ENCODE peak calls at places on chromosomes 7 and 10, in seven cellular contexts. J is GM04504; A is esophagus squamous epithelium; P is mucosa of descending colon; E is activated naive CD4-positive, alpha-beta T cell; W is CD8-positive, alpha-beta memory T cell; B is putamen. I is an unnamed sample.

GRCh38 chr10:103140469-103140868 is 52.6 kb downstream of the NT5C2 start:
- DNase-seq in A (no peak), P (no peak), J (no peak), B (no peak), W (no peak), E (no peak), I (no peak)

GRCh38 chr7:131105294-131105802 is 222.3 kb upstream of the MKLN1 start:
- DNase-seq in J (peak), W (no peak), A (no peak), B (no peak), E (no peak), P (no peak), I (no peak)

GRCh38 chr7:68185641-68186040 is 1189.0 kb downstream of the TYW1 start:
- DNase-seq in A (no peak), B (no peak), W (no peak), J (no peak), E (no peak), P (no peak), I (peak)

GRCh38 chr7:158057446-158057845 is 530.2 kb downstream of the PTPRN2 start:
- DNase-seq in W (no peak), P (no peak), A (no peak), B (no peak), E (no peak), J (no peak), I (no peak)

GRCh38 chr7:106614751-106615150 is 46.2 kb downstream of the CCDC71L start:
- DNase-seq in B (no peak), J (no peak), E (no peak), W (no peak), P (no peak), A (no peak), I (no peak)

GRCh38 chr10:43057831-43058340 is 19.0 kb upstream of the RET start:
- DNase-seq in P (no peak), W (no peak), E (no peak), A (no peak), J (no peak), B (no peak), I (no peak)

GRCh38 chr10:69321037-69321715 is 42.9 kb downstream of the HK1 start:
- DNase-seq in E (no peak), B (no peak), W (no peak), J (no peak), A (no peak), P (no peak), I (no peak)

GRCh38 chr7:27377988-27378387 is 135.4 kb downstream of the EVX1 start:
- DNase-seq in P (no peak), E (no peak), W (no peak), B (no peak), J (no peak), A (no peak), I (no peak)

GRCh38 chr10:98309366-98310355 is 41.7 kb upstream of the LOXL4 start:
- DNase-seq in P (peak), J (peak), A (no peak), W (no peak), E (no peak), B (peak), I (peak)

GRCh38 chr10:101087376-101087775 is 25.6 kb downstream of the KAZALD1 start:
- DNase-seq in J (no peak), A (no peak), P (no peak), B (no peak), E (no peak), W (no peak), I (no peak)

GRCh38 chr10:86349474-86349873 is 17.1 kb downstream of the GRID1 start:
- DNase-seq in J (no peak), A (no peak), E (no peak), B (no peak), P (no peak), W (no peak), I (no peak)

GRCh38 chr7:130560972-130561371 is 69.1 kb downstream of the MEST start:
- DNase-seq in P (no peak), J (peak), W (no peak), E (no peak), A (no peak), B (no peak), I (no peak)

GRCh38 chr7:117012284-117013174 is 59.2 kb downstream of the ST7 start:
- DNase-seq in B (no peak), E (no peak), P (no peak), A (no peak), W (no peak), J (no peak), I (no peak)

GRCh38 chr7:158113321-158114025 is 474.1 kb downstream of the PTPRN2 start:
- DNase-seq in W (no peak), E (no peak), P (no peak), A (no peak), J (no peak), B (no peak), I (no peak)

GRCh38 chr7:79876769-79877362 is 257.8 kb upstream of the GNAI1 start:
- DNase-seq in P (no peak), W (no peak), E (no peak), A (no peak), B (no peak), J (peak), I (no peak)

GRCh38 chr7:57354679-57355338 is 95.2 kb upstream of the ZNF716 start:
- DNase-seq in J (no peak), B (no peak), A (no peak), W (no peak), P (no peak), E (no peak), I (no peak)

GRCh38 chr10:63554666-63555065 is 33.5 kb downstream of the REEP3 start:
- DNase-seq in A (no peak), P (no peak), J (peak), B (no peak), W (peak), E (peak), I (no peak)

GRCh38 chr7:95755277-95755934 is 16.9 kb upstream of the DYNC1I1 start:
- DNase-seq in E (no peak), B (no peak), W (no peak), P (no peak), J (no peak), A (no peak), I (no peak)

GRCh38 chr10:121015916-121016315 is 164.8 kb downstream of the WDR11 start:
- DNase-seq in W (no peak), E (no peak), A (no peak), B (no peak), P (no peak), J (no peak), I (no peak)

GRCh38 chr10:33927347-33927746 is 592.9 kb upstream of the NRP1 start:
- DNase-seq in E (no peak), J (no peak), A (no peak), W (no peak), B (no peak), P (no peak), I (no peak)

GRCh38 chr7:44541028-44541869 is at the start of gene NPC1L1:
- DNase-seq in W (no peak), E (no peak), J (no peak), A (no peak), B (no peak), P (no peak), I (no peak)